ENCODE peak calls at places on chromosomes 3 and 15, in six cellular contexts. M is activated T-cell treated with anti-CD3 and anti-CD28 coated beads for 24 hours, U is lower leg skin, S is left cardiac atrium, V is NCI-H187 treated with DMSO at 0.1 percent for 48 hours, H is SK-N-SH. R is an unnamed sample.

GRCh38 chr15:95347846-95348245 is 982.7 kb upstream of the NR2F2 start:
- DNase-seq in U (no peak), V (no peak), M (no peak), H (no peak), S (no peak), R (no peak)

GRCh38 chr3:55267206-55267930 is 219.7 kb downstream of the WNT5A start:
- DNase-seq in H (no peak), U (no peak), S (no peak), V (no peak), M (no peak), R (no peak)

GRCh38 chr3:98483626-98484025 is 13.9 kb upstream of the OR5K2 start:
- DNase-seq in M (no peak), V (no peak), H (no peak), S (no peak), U (no peak), R (no peak)

GRCh38 chr15:90871716-90872480 is 3.5 kb downstream of the FURIN start:
- DNase-seq in H (peak), U (peak), V (no peak), M (no peak), S (no peak), R (no peak)

GRCh38 chr3:186254676-186255665 is 107.1 kb downstream of the DGKG start:
- DNase-seq in S (no peak), H (no peak), U (peak), M (no peak), V (no peak), R (no peak)

GRCh38 chr3:4392992-4393391 is 74.1 kb downstream of the SUMF1 start:
- DNase-seq in U (no peak), S (no peak), H (no peak), V (no peak), M (no peak), R (no peak)

GRCh38 chr15:34318277-34319079 is 19.1 kb downstream of the SLC12A6 start:
- DNase-seq in M (no peak), H (no peak), S (peak), U (no peak), V (peak), R (peak)

GRCh38 chr3:6827453-6827852 is 33.5 kb upstream of the GRM7 start:
- DNase-seq in S (no peak), H (no peak), U (no peak), V (no peak), M (no peak), R (no peak)

GRCh38 chr3:155701882-155702465 is 42.9 kb downstream of the PLCH1 start:
- DNase-seq in V (no peak), M (no peak), U (no peak), H (peak), S (no peak), R (no peak)

R was measured in epithelial cell of prostate.